ENCODE peak calls at places on chromosomes 11 and 22, in ten cellular contexts. T, O, K, E, N, S, P, H, Z and A are unnamed samples.

GRCh38 chr11:116793476-116794096 is 1.9 kb upstream of the APOA5 start:
- DNase-seq in T (no peak), O (no peak), K (no peak), E (no peak), N (no peak), S (no peak), P (no peak), H (no peak), Z (no peak), A (no peak)

GRCh38 chr22:45692549-45692948 is 20.9 kb downstream of the ATXN10 start:
- DNase-seq in T (no peak), O (no peak), K (no peak), E (no peak), N (no peak), S (no peak), P (no peak), H (no peak), Z (no peak), A (no peak)

GRCh38 chr11:78802058-78802633 is 227.5 kb upstream of the NARS2 start:
- DNase-seq in T (peak), O (no peak), K (no peak), E (no peak), N (no peak), S (no peak), P (no peak), H (no peak), Z (no peak), A (peak)

GRCh38 chr11:69153661-69154060 is 2.1 kb upstream of the SMIM38 start:
- DNase-seq in T (no peak), O (no peak), K (no peak), E (no peak), N (no peak), S (no peak), P (no peak), H (no peak), Z (no peak), A (no peak)

GRCh38 chr22:25754527-25755202 is 12.7 kb downstream of the MYO18B start:
- DNase-seq in T (no peak), O (no peak), K (no peak), E (no peak), N (no peak), S (no peak), P (no peak), H (peak), Z (peak), A (no peak)

GRCh38 chr22:38872831-38873248 is 824 bp upstream of the CBX6 start:
- DNase-seq in T (peak), O (peak), K (peak), E (no peak), N (no peak), S (peak), P (no peak), H (no peak), Z (peak), A (peak)

GRCh38 chr11:118142809-118143208 is 9.8 kb downstream of the SCN4B start:
- DNase-seq in T (no peak), O (no peak), K (peak), E (no peak), N (peak), S (no peak), P (no peak), H (no peak), Z (no peak), A (no peak)

GRCh38 chr11:118620529-118621070 is 13.2 kb downstream of the PHLDB1 start:
- DNase-seq in T (no peak), O (no peak), K (peak), E (peak), N (no peak), S (no peak), P (no peak), H (no peak), Z (peak), A (no peak)

GRCh38 chr11:92739020-92739419 is 230.4 kb upstream of the MTNR1B start:
- DNase-seq in T (no peak), O (no peak), K (no peak), E (no peak), N (no peak), S (no peak), P (no peak), H (no peak), Z (no peak), A (no peak)

GRCh38 chr22:16961477-16962186 is 46.4 kb downstream of the GAB4 start:
- DNase-seq in T (no peak), O (no peak), K (no peak), E (no peak), N (no peak), S (peak), P (no peak), H (no peak), Z (no peak), A (no peak)

GRCh38 chr11:11422291-11423128 is 69.5 kb upstream of the CSNK2A3 start:
- DNase-seq in T (peak), O (no peak), K (no peak), E (no peak), N (no peak), S (no peak), P (no peak), H (no peak), Z (no peak), A (no peak)

GRCh38 chr22:46362221-46362933 is 26.9 kb downstream of the TRMU start:
- DNase-seq in T (no peak), O (no peak), K (no peak), E (no peak), N (no peak), S (no peak), P (no peak), H (no peak), Z (peak), A (no peak)

GRCh38 chr11:23778971-23779370 is 717.9 kb upstream of the LUZP2 start:
- DNase-seq in T (no peak), O (no peak), K (no peak), E (no peak), N (no peak), S (no peak), P (no peak), H (no peak), Z (no peak), A (no peak)

GRCh38 chr11:21495879-21496278 is 697.0 kb upstream of the ANO5 start:
- DNase-seq in T (no peak), O (no peak), K (no peak), E (no peak), N (no peak), S (no peak), P (no peak), H (no peak), Z (no peak), A (no peak)

GRCh38 chr11:10522921-10523320 is 18.1 kb downstream of the RNF141 start:
- DNase-seq in T (no peak), O (no peak), K (no peak), E (no peak), N (peak), S (no peak), P (no peak), H (no peak), Z (no peak), A (no peak)